ENCODE peak calls at places on chromosomes 4 and X, in five cellular contexts. H is transverse colon, O is H1, G is breast epithelium, I is GM23338. Q is an unnamed sample.
A peak's percentile ranks its signal among the peaks of the same experiment; 100 is the strongest.

GRCh38 chr4:122692641-122693520 is 39.6 kb upstream of the BBS12 start:
- DNase-seq in H (no peak), O (no peak), G (no peak), I (no peak), Q (no peak)

GRCh38 chr4:185101354-185101890 is 41.6 kb upstream of the SLC25A4 start:
- DNase-seq in H (no peak), O (no peak), G (no peak), I (no peak), Q (peak; percentile 17)

GRCh38 chr4:146520894-146521542 is 722 bp downstream of the SLC10A7 start:
- DNase-seq in H (peak; percentile 57), O (no peak), G (no peak), I (peak; percentile 7), Q (no peak)

GRCh38 chrX:153642313-153642654 is 4.7 kb upstream of the DUSP9 start:
- DNase-seq in H (no peak), O (no peak), G (no peak), I (peak; percentile 41), Q (no peak)

GRCh38 chr4:123349401-123350190 is 47.0 kb upstream of the SPRY1 start:
- DNase-seq in H (no peak), O (no peak), G (no peak), I (no peak), Q (no peak)

GRCh38 chr4:33446953-33447352 is 2726.8 kb downstream of the PCDH7 start:
- DNase-seq in H (no peak), O (no peak), G (no peak), I (no peak), Q (no peak)

GRCh38 chr4:55214172-55214571 is 88.8 kb upstream of the KDR start:
- DNase-seq in H (no peak), O (no peak), G (no peak), I (no peak), Q (no peak)

GRCh38 chrX:49273181-49273727 is 3.7 kb downstream of the PPP1R3F start:
- DNase-seq in H (no peak), O (no peak), G (no peak), I (no peak), Q (no peak)

GRCh38 chr4:38530486-38530885 is 133.5 kb upstream of the KLF3 start:
- DNase-seq in H (no peak), O (no peak), G (no peak), I (no peak), Q (no peak)

GRCh38 chr4:137025484-137026059 is 506.7 kb downstream of the PCDH18 start:
- DNase-seq in H (no peak), O (no peak), G (no peak), I (peak; percentile 11), Q (no peak)
- H3K4me1 ChIP-seq in H (no peaks in the 10 kb centered on the region), O (no peaks in the 10 kb centered on the region), G (no peaks in the 10 kb centered on the region), I (no peaks in the 10 kb centered on the region), Q (no peaks in the 10 kb centered on the region)

DNA sequence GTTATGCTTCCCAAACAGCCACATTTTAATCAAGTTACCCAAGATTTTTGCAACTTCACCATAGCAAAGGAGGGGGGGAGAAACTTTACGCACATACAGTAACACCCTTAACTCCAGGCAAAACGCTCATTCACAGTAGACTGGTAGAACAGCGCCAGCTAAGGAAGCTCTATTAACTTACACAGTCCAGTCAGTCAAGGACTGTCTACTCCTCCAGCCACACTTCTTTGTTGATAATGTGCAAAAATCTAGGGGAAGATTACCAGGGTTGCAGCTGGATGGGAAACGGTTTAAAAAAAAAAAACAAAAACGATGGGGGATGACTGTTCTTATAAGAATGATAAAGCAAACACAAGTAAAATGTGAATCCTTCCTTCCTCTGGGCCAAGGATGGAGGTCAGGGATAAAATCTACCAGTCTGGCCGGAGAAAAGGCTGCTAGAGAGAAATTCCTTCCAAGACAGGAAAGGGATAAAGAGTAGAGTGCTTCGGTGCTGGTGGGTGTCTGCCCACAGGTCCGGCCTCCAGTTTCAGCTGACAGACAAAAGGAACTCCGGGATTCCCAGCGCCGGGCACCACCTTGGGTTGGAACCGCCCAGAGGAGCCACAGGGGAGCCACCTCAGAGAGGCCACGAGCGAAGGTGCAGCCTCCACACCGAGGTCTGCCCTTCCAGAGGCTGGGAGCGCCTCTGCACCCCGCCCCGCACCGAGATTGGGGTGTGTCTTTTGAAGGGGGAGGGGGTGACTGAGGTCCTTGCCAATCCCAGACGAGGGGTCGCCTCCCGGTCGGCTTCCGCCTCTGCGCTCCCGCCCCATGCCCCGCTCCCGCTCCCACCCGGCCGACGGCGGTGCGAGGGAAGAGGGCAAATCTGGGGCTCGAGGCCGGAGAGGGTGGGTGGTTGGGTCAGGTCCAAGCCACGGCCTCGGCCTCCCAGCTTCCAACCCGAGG is 789 bp downstream of the ANKRD50 start:
- DNase-seq in H (peak; percentile 71), O (peak; percentile 38), G (peak; percentile 27), I (peak; percentile 86), Q (peak; percentile 74)
- TF ChIP-seq POLR2AphosphoS5 in H (peak; percentile 26), O (peak; percentile 59), G (no peak), I (peak; percentile 78), Q (no peak)

DNA sequence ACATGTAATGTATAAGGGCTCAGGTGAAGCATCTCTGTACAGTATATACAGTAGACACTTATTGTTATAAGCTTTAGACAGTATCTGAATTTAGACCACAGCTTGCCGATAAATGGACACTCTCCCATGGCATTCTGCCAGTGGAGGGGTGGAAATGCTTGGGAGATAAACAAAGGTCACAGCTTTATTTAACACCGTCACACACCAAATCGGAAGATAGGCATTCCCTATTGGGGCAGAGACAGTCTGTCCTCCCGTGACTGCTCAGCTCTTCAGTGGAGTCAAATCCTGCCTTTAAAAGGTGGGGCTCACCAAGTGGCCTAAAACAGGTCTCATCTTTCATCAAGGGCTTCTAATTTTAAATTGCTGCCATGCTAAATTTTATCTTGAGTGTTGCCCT is 178.8 kb downstream of the CAMK2D start:
- DNase-seq in H (no peak), O (no peak), G (no peak), I (no peak), Q (no peak)
- H3K4me1 ChIP-seq in H (no peaks in the 10 kb centered on the region), O (no peaks in the 10 kb centered on the region), G (no peaks in the 10 kb centered on the region), I (peaks cover 12% of the 10 kb centered on the region), Q (no peaks in the 10 kb centered on the region)

DNA sequence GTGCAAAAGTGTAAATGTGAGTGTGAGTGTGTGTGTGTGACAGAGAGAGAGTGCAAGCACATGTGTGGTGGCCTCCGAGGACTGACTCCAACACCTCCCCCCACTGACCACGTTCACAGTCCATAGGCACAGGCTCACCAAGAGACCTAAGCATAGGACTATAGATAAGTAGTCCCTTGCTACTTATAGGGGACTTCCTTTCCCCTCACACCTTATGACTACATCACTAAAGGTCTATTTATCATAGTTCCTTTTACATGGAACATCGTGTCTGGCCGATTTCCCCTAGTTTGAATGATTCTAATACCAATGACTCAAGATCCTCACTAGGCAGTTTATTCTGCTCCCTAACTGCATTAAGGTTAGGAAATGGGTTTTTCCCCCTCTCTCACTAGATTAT is 17.8 kb downstream of the FRMPD3 start:
- DNase-seq in H (no peak), O (no peak), G (no peak), I (no peak), Q (no peak)
- TF ChIP-seq POLR2AphosphoS5 in H (no peak), O (no peak), G (no peak), I (no peak), Q (no peak)

GRCh38 chrX:367349-367748 is 19.4 kb downstream of the PPP2R3B start:
- DNase-seq in H (no peak), O (no peak), G (no peak), I (no peak), Q (no peak)
- H3K4me1 ChIP-seq in H (no peaks in the 10 kb centered on the region), O (peaks cover 13% of the 10 kb centered on the region), G (no peaks in the 10 kb centered on the region), I (peaks cover 7% of the 10 kb centered on the region), Q (no peaks in the 10 kb centered on the region)

GRCh38 chrX:646228-646495 is 15.6 kb downstream of the SHOX start:
- DNase-seq in H (no peak), O (no peak), G (no peak), I (no peak), Q (no peak)
- TF ChIP-seq POLR2AphosphoS5 in H (no peak), O (no peak), G (no peak), I (no peak), Q (no peak)

DNA sequence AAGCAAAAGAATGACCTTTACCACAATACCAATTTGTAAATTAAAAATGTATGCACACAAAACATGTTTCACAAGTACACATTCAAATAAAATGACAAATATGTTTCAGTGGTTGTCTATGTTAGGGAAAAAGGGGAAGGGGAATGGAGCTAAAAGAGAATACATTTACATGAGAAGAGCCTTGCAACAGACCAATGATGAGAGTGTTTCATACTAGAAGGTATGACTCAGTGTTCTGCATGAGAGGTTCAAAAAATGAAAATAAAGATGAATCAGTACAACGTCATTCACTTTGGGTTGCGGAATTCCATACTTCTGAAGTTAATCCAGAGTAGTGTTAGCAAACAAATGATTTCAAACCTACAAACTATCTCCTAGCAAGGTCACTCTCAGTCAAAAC is 51.7 kb downstream of the RPGR start:
- DNase-seq in H (no peak), O (no peak), G (no peak), I (no peak), Q (no peak)
- H3K4me1 ChIP-seq in H (no peaks in the 10 kb centered on the region), O (no peaks in the 10 kb centered on the region), G (no peaks in the 10 kb centered on the region), I (peaks cover 8% of the 10 kb centered on the region), Q (peaks cover 3% of the 10 kb centered on the region)

DNA sequence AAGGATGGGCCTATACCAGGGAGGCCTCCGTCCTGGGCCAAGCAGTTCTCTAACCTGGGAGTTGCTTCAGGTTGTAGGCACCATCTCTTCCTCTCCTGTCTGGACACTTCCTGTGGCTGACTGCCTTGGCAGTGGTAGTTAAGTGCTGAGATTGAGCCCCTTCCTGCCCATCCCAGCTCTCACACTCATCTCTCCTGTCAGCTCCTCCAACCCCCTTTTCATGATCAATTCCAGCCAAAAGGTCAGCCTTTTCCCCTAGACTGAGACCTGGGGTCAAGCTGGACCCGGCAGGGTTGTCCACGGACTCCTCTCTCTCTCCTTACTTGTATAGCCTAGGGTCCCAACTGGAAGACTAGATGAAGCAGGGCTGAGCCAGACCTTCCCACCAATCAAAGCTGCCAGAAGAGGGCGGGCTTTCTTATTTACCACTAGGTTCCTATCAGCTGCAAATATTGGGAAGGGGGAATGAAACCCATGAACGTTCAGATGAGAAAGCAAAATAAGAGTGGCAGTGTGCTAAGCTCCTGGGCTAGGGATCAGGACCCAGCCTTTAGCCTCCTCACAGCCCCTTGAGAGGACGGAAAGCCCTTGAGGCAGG is 34.5 kb downstream of the KDM5C start:
- DNase-seq in H (no peak), O (no peak), G (no peak), I (peak; percentile 67), Q (no peak)
- TF ChIP-seq POLR2AphosphoS5 in H (no peak), O (peak; percentile 32), G (no peak), I (no peak), Q (no peak)

GRCh38 chrX:77440310-77440709 is 6.9 kb upstream of the FGF16 start:
- DNase-seq in H (no peak), O (no peak), G (no peak), I (no peak), Q (no peak)
- H3K4me1 ChIP-seq in H (no peaks in the 10 kb centered on the region), O (no peaks in the 10 kb centered on the region), G (no peaks in the 10 kb centered on the region), I (no peaks in the 10 kb centered on the region), Q (peaks cover 3% of the 10 kb centered on the region)

GRCh38 chr4:59243038-59243437 is 1957.1 kb upstream of the ADGRL3 start:
- DNase-seq in H (no peak), O (no peak), G (no peak), I (no peak), Q (no peak)

GRCh38 chr4:59238212-59238611 is 1961.9 kb upstream of the ADGRL3 start:
- DNase-seq in H (no peak), O (no peak), G (no peak), I (no peak), Q (no peak)

DNA sequence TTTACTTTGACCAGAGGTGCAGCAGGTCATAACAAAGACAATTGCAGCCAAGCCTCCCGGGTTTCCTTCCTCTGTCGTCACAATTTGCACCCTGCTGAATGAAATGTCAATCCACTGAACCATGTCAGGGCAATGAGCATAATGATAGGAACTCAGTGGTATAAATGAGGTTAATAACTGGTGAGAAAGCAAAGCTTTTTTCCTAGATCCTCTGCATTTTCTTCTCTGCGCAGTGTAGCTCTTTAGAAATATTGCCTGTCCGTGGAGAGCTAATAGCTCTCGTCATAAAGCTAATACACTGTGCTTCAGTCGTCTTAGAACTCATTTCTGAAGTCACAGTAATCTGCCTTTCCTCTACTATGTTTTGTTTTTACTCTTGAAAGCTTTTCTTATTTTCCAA is 1960.1 kb upstream of the ADGRL3 start:
- DNase-seq in H (no peak), O (no peak), G (no peak), I (no peak), Q (no peak)
- TF ChIP-seq POLR2AphosphoS5 in H (no peak), O (no peak), G (no peak), I (no peak), Q (no peak)

Q was measured in upper lobe of left lung.